ENCODE peak calls at places on chromosomes 16 and 17, in four cellular contexts. C is cardiac fibroblast; Q is fibroblast of pulmonary artery; G is activated CD8-positive, alpha-beta memory T cell treated with anti-CD3 and anti-CD28 coated beads for 4 hours. O is an unnamed sample.
A peak's percentile ranks its signal among the peaks of the same experiment; 100 is the strongest.

GRCh38 chr17:8359769-8360168 is 16.7 kb downstream of the KRABD2 start:
- DNase-seq in C (peak; percentile 96), Q (peak; percentile 92), G (no peak), O (no peak)

GRCh38 chr17:43722921-43723665 is 35.5 kb downstream of the SOST start:
- DNase-seq in C (no peak), Q (no peak), G (no peak), O (no peak)

GRCh38 chr16:85773044-85773443 is 22.1 kb upstream of the C16orf74 start:
- DNase-seq in C (no peak), Q (no peak), G (no peak), O (no peak)

GRCh38 chr17:28928061-28928460 is 23.3 kb downstream of the PHF12 start:
- DNase-seq in C (peak; percentile 70), Q (no peak), G (no peak), O (no peak)

GRCh38 chr17:61770752-61771533 is 92.4 kb downstream of the BRIP1 start:
- DNase-seq in C (peak; percentile 85), Q (peak; percentile 11), G (no peak), O (no peak)

GRCh38 chr16:89436362-89436761 is 54.0 kb downstream of the ANKRD11 start:
- DNase-seq in C (no peak), Q (no peak), G (no peak), O (no peak)

GRCh38 chr17:10349403-10349802 is 23.4 kb downstream of the MYH13 start:
- DNase-seq in C (no peak), Q (peak; percentile 21), G (no peak), O (no peak)

GRCh38 chr17:1005361-1005946 is 8.5 kb downstream of the TIMM22 start:
- DNase-seq in C (peak; percentile 22), Q (peak; percentile 74), G (no peak), O (no peak)

GRCh38 chr17:45265823-45266222 is 3.9 kb upstream of the SPATA32 start:
- DNase-seq in C (peak; percentile 90), Q (peak; percentile 65), G (no peak), O (no peak)

GRCh38 chr17:31068291-31068690 is 26.5 kb upstream of the NF1 start:
- DNase-seq in C (peak; percentile 48), Q (peak; percentile 44), G (no peak), O (no peak)

GRCh38 chr17:34886831-34887230 is 74.4 kb downstream of the CCT6B start:
- DNase-seq in C (no peak), Q (no peak), G (no peak), O (no peak)

O was measured in esophagus squamous epithelium.